ENCODE peak calls at places on chromosomes 1 and 21, in eight cellular contexts. One of them, this sample, is unnamed.

GRCh38 chr1:115258302-115258866 is 79.7 kb downstream of the NGF start:
- DNase-seq in upper lobe of left lung: no peak
- DNase-seq in islet precursor cell: no peak
- DNase-seq in HFF-Myc: no peak
- DNase-seq in fibroblast of the aortic adventitia: peak
- DNase-seq in non-pigmented ciliary epithelial cell: no peak
- DNase-seq in foreskin melanocyte: no peak
- DNase-seq in GM13977: no peak
- DNase-seq in this sample: no peak

GRCh38 chr1:13930151-13930550 is 230.2 kb downstream of the PRDM2 start:
- DNase-seq in upper lobe of left lung: no peak
- DNase-seq in islet precursor cell: peak
- DNase-seq in HFF-Myc: no peak
- DNase-seq in fibroblast of the aortic adventitia: no peak
- DNase-seq in non-pigmented ciliary epithelial cell: no peak
- DNase-seq in foreskin melanocyte: no peak
- DNase-seq in GM13977: peak
- DNase-seq in this sample: no peak

GRCh38 chr1:61289232-61289967 is 207.0 kb downstream of the NFIA start:
- DNase-seq in upper lobe of left lung: no peak
- DNase-seq in islet precursor cell: no peak
- DNase-seq in HFF-Myc: no peak
- DNase-seq in fibroblast of the aortic adventitia: no peak
- DNase-seq in non-pigmented ciliary epithelial cell: no peak
- DNase-seq in foreskin melanocyte: no peak
- DNase-seq in GM13977: no peak
- DNase-seq in this sample: no peak

GRCh38 chr1:16091296-16091695 is 17.8 kb upstream of the FAM131C start:
- DNase-seq in upper lobe of left lung: no peak
- DNase-seq in islet precursor cell: peak
- DNase-seq in HFF-Myc: no peak
- DNase-seq in fibroblast of the aortic adventitia: no peak
- DNase-seq in non-pigmented ciliary epithelial cell: no peak
- DNase-seq in foreskin melanocyte: no peak
- DNase-seq in GM13977: no peak
- DNase-seq in this sample: peak

GRCh38 chr1:75719810-75720209 is 4.7 kb upstream of the ACADM start:
- DNase-seq in upper lobe of left lung: no peak
- DNase-seq in islet precursor cell: no peak
- DNase-seq in HFF-Myc: no peak
- DNase-seq in fibroblast of the aortic adventitia: no peak
- DNase-seq in non-pigmented ciliary epithelial cell: no peak
- DNase-seq in foreskin melanocyte: no peak
- DNase-seq in GM13977: no peak
- DNase-seq in this sample: no peak

GRCh38 chr1:9066945-9067807 is 2.3 kb downstream of the SLC2A5 start:
- DNase-seq in upper lobe of left lung: peak
- DNase-seq in islet precursor cell: no peak
- DNase-seq in HFF-Myc: peak
- DNase-seq in fibroblast of the aortic adventitia: peak
- DNase-seq in non-pigmented ciliary epithelial cell: no peak
- DNase-seq in foreskin melanocyte: no peak
- DNase-seq in GM13977: no peak
- DNase-seq in this sample: no peak

GRCh38 chr1:202966006-202966904 is 802 bp downstream of the CYB5R1 start:
- DNase-seq in upper lobe of left lung: peak
- DNase-seq in islet precursor cell: no peak
- DNase-seq in HFF-Myc: no peak
- DNase-seq in fibroblast of the aortic adventitia: no peak
- DNase-seq in non-pigmented ciliary epithelial cell: no peak
- DNase-seq in foreskin melanocyte: no peak
- DNase-seq in GM13977: no peak
- DNase-seq in this sample: peak

GRCh38 chr1:232893481-232894313 is 56.7 kb upstream of the NTPCR start:
- DNase-seq in upper lobe of left lung: no peak
- DNase-seq in islet precursor cell: no peak
- DNase-seq in HFF-Myc: no peak
- DNase-seq in fibroblast of the aortic adventitia: no peak
- DNase-seq in non-pigmented ciliary epithelial cell: no peak
- DNase-seq in foreskin melanocyte: no peak
- DNase-seq in GM13977: no peak
- DNase-seq in this sample: no peak

GRCh38 chr1:169959696-169960095 is 66.0 kb upstream of the SCYL3 start:
- DNase-seq in upper lobe of left lung: no peak
- DNase-seq in islet precursor cell: no peak
- DNase-seq in HFF-Myc: no peak
- DNase-seq in fibroblast of the aortic adventitia: no peak
- DNase-seq in non-pigmented ciliary epithelial cell: no peak
- DNase-seq in foreskin melanocyte: no peak
- DNase-seq in GM13977: no peak
- DNase-seq in this sample: no peak

GRCh38 chr1:114558548-114558947 is 22.9 kb downstream of the BCAS2 start:
- DNase-seq in upper lobe of left lung: no peak
- DNase-seq in islet precursor cell: no peak
- DNase-seq in HFF-Myc: no peak
- DNase-seq in fibroblast of the aortic adventitia: peak
- DNase-seq in non-pigmented ciliary epithelial cell: no peak
- DNase-seq in foreskin melanocyte: no peak
- DNase-seq in GM13977: peak
- DNase-seq in this sample: peak

GRCh38 chr1:207218512-207219352 is 102.7 kb upstream of the CD55 start:
- DNase-seq in upper lobe of left lung: peak
- DNase-seq in islet precursor cell: no peak
- DNase-seq in HFF-Myc: no peak
- DNase-seq in fibroblast of the aortic adventitia: no peak
- DNase-seq in non-pigmented ciliary epithelial cell: no peak
- DNase-seq in foreskin melanocyte: peak
- DNase-seq in GM13977: no peak
- DNase-seq in this sample: peak

GRCh38 chr1:94773931-94774422 is 46.2 kb upstream of the SLC44A3 start:
- DNase-seq in upper lobe of left lung: peak
- DNase-seq in islet precursor cell: peak
- DNase-seq in HFF-Myc: no peak
- DNase-seq in fibroblast of the aortic adventitia: no peak
- DNase-seq in non-pigmented ciliary epithelial cell: no peak
- DNase-seq in foreskin melanocyte: no peak
- DNase-seq in GM13977: no peak
- DNase-seq in this sample: no peak

GRCh38 chr1:98398649-98399048 is 262.9 kb upstream of the SNX7 start:
- DNase-seq in upper lobe of left lung: no peak
- DNase-seq in islet precursor cell: no peak
- DNase-seq in HFF-Myc: no peak
- DNase-seq in fibroblast of the aortic adventitia: peak
- DNase-seq in non-pigmented ciliary epithelial cell: no peak
- DNase-seq in foreskin melanocyte: no peak
- DNase-seq in GM13977: no peak
- DNase-seq in this sample: no peak

GRCh38 chr21:42429856-42430255 is 26.2 kb downstream of the UBASH3A start:
- DNase-seq in upper lobe of left lung: no peak
- DNase-seq in islet precursor cell: peak
- DNase-seq in HFF-Myc: no peak
- DNase-seq in fibroblast of the aortic adventitia: no peak
- DNase-seq in non-pigmented ciliary epithelial cell: no peak
- DNase-seq in foreskin melanocyte: no peak
- DNase-seq in GM13977: no peak
- DNase-seq in this sample: no peak

GRCh38 chr21:40176732-40177131 is 309.5 kb downstream of the PCP4 start:
- DNase-seq in upper lobe of left lung: no peak
- DNase-seq in islet precursor cell: no peak
- DNase-seq in HFF-Myc: no peak
- DNase-seq in fibroblast of the aortic adventitia: no peak
- DNase-seq in non-pigmented ciliary epithelial cell: no peak
- DNase-seq in foreskin melanocyte: no peak
- DNase-seq in GM13977: no peak
- DNase-seq in this sample: peak

GRCh38 chr1:25993197-25993951 is 4.5 kb downstream of the PAFAH2 start:
- DNase-seq in upper lobe of left lung: no peak
- DNase-seq in islet precursor cell: no peak
- DNase-seq in HFF-Myc: no peak
- DNase-seq in fibroblast of the aortic adventitia: no peak
- DNase-seq in non-pigmented ciliary epithelial cell: no peak
- DNase-seq in foreskin melanocyte: no peak
- DNase-seq in GM13977: no peak
- DNase-seq in this sample: no peak

GRCh38 chr1:44016081-44016874 is 15.0 kb downstream of the SLC6A9 start:
- DNase-seq in upper lobe of left lung: no peak
- DNase-seq in islet precursor cell: no peak
- DNase-seq in HFF-Myc: no peak
- DNase-seq in fibroblast of the aortic adventitia: no peak
- DNase-seq in non-pigmented ciliary epithelial cell: no peak
- DNase-seq in foreskin melanocyte: no peak
- DNase-seq in GM13977: no peak
- DNase-seq in this sample: no peak

GRCh38 chr1:21451212-21451611 is 11.3 kb downstream of the NBPF3 start:
- DNase-seq in upper lobe of left lung: no peak
- DNase-seq in islet precursor cell: no peak
- DNase-seq in HFF-Myc: no peak
- DNase-seq in fibroblast of the aortic adventitia: peak
- DNase-seq in non-pigmented ciliary epithelial cell: peak
- DNase-seq in foreskin melanocyte: no peak
- DNase-seq in GM13977: no peak
- DNase-seq in this sample: no peak

GRCh38 chr1:2050482-2050792 is 226 bp downstream of the PRKCZ start:
- DNase-seq in upper lobe of left lung: no peak
- DNase-seq in islet precursor cell: no peak
- DNase-seq in HFF-Myc: no peak
- DNase-seq in fibroblast of the aortic adventitia: no peak
- DNase-seq in non-pigmented ciliary epithelial cell: no peak
- DNase-seq in foreskin melanocyte: no peak
- DNase-seq in GM13977: no peak
- DNase-seq in this sample: peak